ENCODE peak calls at places on chromosomes 3 and 15, in four cellular contexts. One of them, this sample, is unnamed.

GRCh38 chr3:107981471-107982111 is 109.2 kb downstream of the CD47 start:
- DNase-seq in mesenteric fat pad: no peak
- DNase-seq in GM23248: peak
- DNase-seq in choroid plexus epithelial cell: no peak
- DNase-seq in this sample: peak

GRCh38 chr3:78497025-78497424 is 1270.8 kb downstream of the ROBO1 start:
- DNase-seq in mesenteric fat pad: no peak
- DNase-seq in GM23248: no peak
- DNase-seq in choroid plexus epithelial cell: no peak
- DNase-seq in this sample: no peak

GRCh38 chr3:48957006-48957705 is 32.9 kb upstream of the P4HTM start:
- DNase-seq in mesenteric fat pad: no peak
- DNase-seq in GM23248: no peak
- DNase-seq in choroid plexus epithelial cell: no peak
- DNase-seq in this sample: no peak

GRCh38 chr3:49937081-49937480 is 2.9 kb upstream of the RBM6 start:
- DNase-seq in mesenteric fat pad: no peak
- DNase-seq in GM23248: peak
- DNase-seq in choroid plexus epithelial cell: peak
- DNase-seq in this sample: no peak

GRCh38 chr3:30198162-30198561 is 408.2 kb upstream of the TGFBR2 start:
- DNase-seq in mesenteric fat pad: no peak
- DNase-seq in GM23248: no peak
- DNase-seq in choroid plexus epithelial cell: peak
- DNase-seq in this sample: no peak

GRCh38 chr15:41429003-41429890 is 12.4 kb downstream of the RTF1 start:
- DNase-seq in mesenteric fat pad: peak
- DNase-seq in GM23248: no peak
- DNase-seq in choroid plexus epithelial cell: peak
- DNase-seq in this sample: no peak

GRCh38 chr3:159764211-159765024 is 224.2 kb upstream of the IL12A start:
- DNase-seq in mesenteric fat pad: no peak
- DNase-seq in GM23248: peak
- DNase-seq in choroid plexus epithelial cell: peak
- DNase-seq in this sample: no peak

GRCh38 chr3:35919160-35919559 is 279.8 kb downstream of the ARPP21 start:
- DNase-seq in mesenteric fat pad: no peak
- DNase-seq in GM23248: no peak
- DNase-seq in choroid plexus epithelial cell: no peak
- DNase-seq in this sample: no peak

GRCh38 chr15:34802803-34803395 is 7.5 kb upstream of the ACTC1 start:
- DNase-seq in mesenteric fat pad: no peak
- DNase-seq in GM23248: no peak
- DNase-seq in choroid plexus epithelial cell: no peak
- DNase-seq in this sample: no peak

GRCh38 chr3:185330644-185331043 is 32.3 kb upstream of the MAP3K13 start:
- DNase-seq in mesenteric fat pad: no peak
- DNase-seq in GM23248: no peak
- DNase-seq in choroid plexus epithelial cell: no peak
- DNase-seq in this sample: no peak

GRCh38 chr15:91021516-91022074 is 799 bp downstream of the VPS33B start:
- DNase-seq in mesenteric fat pad: no peak
- DNase-seq in GM23248: peak
- DNase-seq in choroid plexus epithelial cell: peak
- DNase-seq in this sample: no peak

GRCh38 chr3:67154429-67154828 is 156.3 kb downstream of the KBTBD8 start:
- DNase-seq in mesenteric fat pad: no peak
- DNase-seq in GM23248: no peak
- DNase-seq in choroid plexus epithelial cell: no peak
- DNase-seq in this sample: no peak

GRCh38 chr3:69359916-69360315 is 26.0 kb downstream of the FRMD4B start:
- DNase-seq in mesenteric fat pad: no peak
- DNase-seq in GM23248: no peak
- DNase-seq in choroid plexus epithelial cell: no peak
- DNase-seq in this sample: no peak

GRCh38 chr3:27200721-27201434 is 168.3 kb downstream of the NEK10 start:
- DNase-seq in mesenteric fat pad: no peak
- DNase-seq in GM23248: no peak
- DNase-seq in choroid plexus epithelial cell: no peak
- DNase-seq in this sample: no peak

GRCh38 chr15:48631191-48631770 is 14.2 kb downstream of the FBN1 start:
- DNase-seq in mesenteric fat pad: no peak
- DNase-seq in GM23248: peak
- DNase-seq in choroid plexus epithelial cell: no peak
- DNase-seq in this sample: peak

GRCh38 chr3:195182470-195182795 is 88.5 kb downstream of the XXYLT1 start:
- DNase-seq in mesenteric fat pad: no peak
- DNase-seq in GM23248: peak
- DNase-seq in choroid plexus epithelial cell: peak
- DNase-seq in this sample: peak

GRCh38 chr3:66581261-66581660 is 80.4 kb upstream of the LRIG1 start:
- DNase-seq in mesenteric fat pad: no peak
- DNase-seq in GM23248: no peak
- DNase-seq in choroid plexus epithelial cell: no peak
- DNase-seq in this sample: no peak

GRCh38 chr15:40931300-40932142 is 2.4 kb downstream of the DLL4 start:
- DNase-seq in mesenteric fat pad: no peak
- DNase-seq in GM23248: no peak
- DNase-seq in choroid plexus epithelial cell: no peak
- DNase-seq in this sample: no peak

GRCh38 chr3:60594025-60594424 is 657.2 kb downstream of the FHIT start:
- DNase-seq in mesenteric fat pad: no peak
- DNase-seq in GM23248: no peak
- DNase-seq in choroid plexus epithelial cell: peak
- DNase-seq in this sample: no peak

GRCh38 chr3:21942328-21942727 is 191.3 kb upstream of the ZNF385D start:
- DNase-seq in mesenteric fat pad: no peak
- DNase-seq in GM23248: peak
- DNase-seq in choroid plexus epithelial cell: peak
- DNase-seq in this sample: peak

GRCh38 chr15:76614725-76615124 is 278.2 kb downstream of the ISL2 start:
- DNase-seq in mesenteric fat pad: no peak
- DNase-seq in GM23248: no peak
- DNase-seq in choroid plexus epithelial cell: no peak
- DNase-seq in this sample: no peak

GRCh38 chr3:172285844-172286243 is 162.4 kb downstream of the GHSR start:
- DNase-seq in mesenteric fat pad: no peak
- DNase-seq in GM23248: peak
- DNase-seq in choroid plexus epithelial cell: peak
- DNase-seq in this sample: no peak

This sample was measured in MG63.